ENCODE peak calls at places on chromosomes 3 and 15, in five cellular contexts. A, Y, N, W and D are unnamed samples.

GRCh38 chr15:83697716-83698115 is 43.8 kb downstream of the ADAMTSL3 start:
- DNase-seq in Y (no peak), A (no peak), W (no peak), N (no peak), D (no peak)

GRCh38 chr15:78035319-78035718 is 42.2 kb downstream of the TBC1D2B start:
- DNase-seq in W (peak), Y (no peak), A (no peak), N (no peak), D (peak)

GRCh38 chr15:55230051-55230670 is 33.4 kb upstream of the RSL24D1 start:
- DNase-seq in N (no peak), Y (no peak), A (no peak), W (no peak), D (no peak)

GRCh38 chr15:43184407-43185160 is 619 bp upstream of the CCNDBP1 start:
- DNase-seq in W (no peak), N (no peak), Y (no peak), A (no peak), D (no peak)

GRCh38 chr3:51371943-51372557 is 13.0 kb upstream of the MANF start:
- DNase-seq in N (no peak), A (peak), Y (no peak), W (no peak), D (no peak)

GRCh38 chr3:43296565-43296964 is 10.2 kb downstream of the SNRK start:
- DNase-seq in N (no peak), Y (no peak), A (no peak), W (peak), D (no peak)

GRCh38 chr3:11609481-11609880 is 34.2 kb downstream of the VGLL4 start:
- DNase-seq in N (no peak), W (no peak), Y (no peak), A (no peak), D (no peak)

GRCh38 chr3:37967252-37967881 is 23.2 kb upstream of the VILL start:
- DNase-seq in W (peak), Y (peak), A (peak), N (peak), D (peak)

GRCh38 chr3:14402304-14402811 is at the start of gene SLC6A6:
- DNase-seq in A (peak), Y (peak), N (peak), W (peak), D (peak)

GRCh38 chr3:63067999-63068645 is 192.9 kb upstream of the CADPS start:
- DNase-seq in A (peak), W (peak), N (no peak), Y (no peak), D (no peak)

GRCh38 chr3:139309880-139310279 is 33.9 kb upstream of the MRPS22 start:
- DNase-seq in Y (no peak), A (peak), N (no peak), W (no peak), D (no peak)

GRCh38 chr3:43620953-43621405 is 832 bp downstream of the ANO10 start:
- DNase-seq in Y (no peak), N (peak), A (no peak), W (no peak), D (no peak)

GRCh38 chr3:163735394-163735793 is 1342.9 kb downstream of the SI start:
- DNase-seq in A (no peak), W (no peak), Y (no peak), N (no peak), D (no peak)

GRCh38 chr3:7484636-7485035 is 623.7 kb downstream of the GRM7 start:
- DNase-seq in A (no peak), N (no peak), Y (no peak), W (no peak), D (no peak)

GRCh38 chr3:186519021-186519658 is 25.0 kb downstream of the CRYGS start:
- DNase-seq in N (no peak), A (no peak), Y (no peak), W (no peak), D (no peak)

GRCh38 chr3:62446337-62446940 is 73.1 kb upstream of the FEZF2 start:
- DNase-seq in A (no peak), Y (no peak), W (no peak), N (no peak), D (no peak)

GRCh38 chr15:48858401-48858800 is 19.5 kb upstream of the EID1 start:
- DNase-seq in A (no peak), Y (no peak), W (no peak), N (no peak), D (no peak)

GRCh38 chr3:126354776-126355175 is 2.4 kb downstream of the KLF15 start:
- DNase-seq in N (no peak), W (no peak), Y (peak), A (no peak), D (no peak)

GRCh38 chr15:89725064-89725463 is 26.0 kb downstream of the MESP1 start:
- DNase-seq in N (no peak), Y (no peak), A (no peak), W (no peak), D (no peak)

GRCh38 chr3:31116651-31117050 is 222.2 kb upstream of the GADL1 start:
- DNase-seq in A (no peak), N (no peak), Y (no peak), W (no peak), D (no peak)

GRCh38 chr3:53303957-53304356 is 43.4 kb downstream of the DCP1A start:
- DNase-seq in N (no peak), Y (no peak), W (no peak), A (peak), D (no peak)

GRCh38 chr15:70142322-70143191 is 44.8 kb upstream of the TLE3 start:
- DNase-seq in Y (no peak), N (no peak), A (no peak), W (peak), D (no peak)

GRCh38 chr15:96337991-96338771 is 7.7 kb downstream of the NR2F2 start:
- DNase-seq in W (no peak), Y (no peak), A (no peak), N (no peak), D (no peak)

GRCh38 chr3:71127463-71128243 is 455.9 kb downstream of the FOXP1 start:
- DNase-seq in N (no peak), A (no peak), W (no peak), Y (no peak), D (no peak)

GRCh38 chr3:194928183-194928736 is 242.6 kb downstream of the FAM43A start:
- DNase-seq in A (no peak), Y (no peak), N (no peak), W (no peak), D (no peak)

GRCh38 chr3:48013288-48013980 is 2.8 kb downstream of the MAP4 start:
- DNase-seq in A (no peak), W (peak), Y (peak), N (no peak), D (no peak)

GRCh38 chr15:101807345-101807945 is 4.1 kb downstream of the OR4F6 start:
- DNase-seq in A (no peak), Y (no peak), N (no peak), W (no peak), D (no peak)

GRCh38 chr3:42667523-42668402 is 14.3 kb downstream of the ZBTB47 start:
- DNase-seq in Y (peak), A (no peak), N (no peak), W (no peak), D (no peak)

GRCh38 chr15:25600751-25601150 is 161.9 kb upstream of the UBE3A start:
- DNase-seq in W (no peak), N (no peak), Y (no peak), A (no peak), D (no peak)

GRCh38 chr15:35139822-35140221 is 54.7 kb upstream of the NANOGP8 start:
- DNase-seq in N (no peak), A (no peak), Y (no peak), W (no peak), D (no peak)

GRCh38 chr3:185837409-185837808 is 12.6 kb upstream of the IGF2BP2 start:
- DNase-seq in A (no peak), Y (no peak), W (no peak), N (no peak), D (no peak)

GRCh38 chr15:48683991-48684765 is 38.7 kb upstream of the FBN1 start:
- DNase-seq in Y (no peak), W (no peak), A (no peak), N (no peak), D (peak)

GRCh38 chr15:33722005-33722672 is 246.2 kb upstream of the CHRM5 start:
- DNase-seq in Y (no peak), A (no peak), N (no peak), W (no peak), D (no peak)

GRCh38 chr3:45896956-45897355 is 10.6 kb downstream of the CCR9 start:
- DNase-seq in N (no peak), W (no peak), Y (no peak), A (no peak), D (no peak)

GRCh38 chr15:62644216-62644873 is 398.2 kb upstream of the TPM1 start:
- DNase-seq in N (no peak), A (no peak), Y (no peak), W (no peak), D (no peak)

DNA sequence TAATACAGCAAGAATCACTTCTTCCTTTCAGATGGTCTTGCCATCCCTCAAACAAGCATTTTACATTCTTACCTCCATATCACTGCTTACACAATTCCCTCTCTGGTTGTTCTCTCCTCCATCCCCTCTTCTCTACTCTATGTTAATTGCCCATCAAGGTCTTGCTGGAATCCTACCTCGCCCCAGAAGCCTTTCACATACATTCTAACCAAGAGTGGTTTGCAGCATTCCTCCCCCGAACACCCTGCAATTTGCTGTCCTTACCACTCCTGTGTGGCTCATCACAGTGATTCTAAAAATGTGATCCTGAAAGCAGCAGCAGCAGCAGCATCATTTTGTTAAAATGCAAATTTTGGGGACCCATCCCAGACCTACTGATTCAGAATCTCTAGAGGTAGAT is 30.6 kb downstream of the TNIK start:
- DNase-seq in W (no peak), Y (no peak), N (no peak), A (no peak), D (no peak)
- TF ChIP-seq POLR2A in W (no peak), Y (no peak), N (no peak), A (no peak), D (no peak)

GRCh38 chr3:72447059-72447946 is 400.9 kb downstream of the SHQ1 start:
- DNase-seq in N (peak), A (peak), W (peak), Y (peak), D (peak)
- TF ChIP-seq POLR2A in N (peak), A (peak), W (no peak), Y (no peak), D (peak)

GRCh38 chr3:148625991-148626390 is 71.7 kb upstream of the AGTR1 start:
- DNase-seq in W (no peak), Y (no peak), A (no peak), N (no peak), D (no peak)

GRCh38 chr3:148631124-148631903 is 66.4 kb upstream of the AGTR1 start:
- DNase-seq in Y (no peak), A (no peak), N (no peak), W (no peak), D (no peak)

GRCh38 chr3:148625145-148625736 is 72.5 kb upstream of the AGTR1 start:
- DNase-seq in N (no peak), A (no peak), W (no peak), Y (no peak), D (no peak)

GRCh38 chr3:148629006-148629405 is 68.7 kb upstream of the AGTR1 start:
- DNase-seq in W (no peak), Y (no peak), A (no peak), N (no peak), D (no peak)
- TF ChIP-seq POLR2A in W (no peak), Y (no peak), A (no peak), N (no peak), D (no peak)

DNA sequence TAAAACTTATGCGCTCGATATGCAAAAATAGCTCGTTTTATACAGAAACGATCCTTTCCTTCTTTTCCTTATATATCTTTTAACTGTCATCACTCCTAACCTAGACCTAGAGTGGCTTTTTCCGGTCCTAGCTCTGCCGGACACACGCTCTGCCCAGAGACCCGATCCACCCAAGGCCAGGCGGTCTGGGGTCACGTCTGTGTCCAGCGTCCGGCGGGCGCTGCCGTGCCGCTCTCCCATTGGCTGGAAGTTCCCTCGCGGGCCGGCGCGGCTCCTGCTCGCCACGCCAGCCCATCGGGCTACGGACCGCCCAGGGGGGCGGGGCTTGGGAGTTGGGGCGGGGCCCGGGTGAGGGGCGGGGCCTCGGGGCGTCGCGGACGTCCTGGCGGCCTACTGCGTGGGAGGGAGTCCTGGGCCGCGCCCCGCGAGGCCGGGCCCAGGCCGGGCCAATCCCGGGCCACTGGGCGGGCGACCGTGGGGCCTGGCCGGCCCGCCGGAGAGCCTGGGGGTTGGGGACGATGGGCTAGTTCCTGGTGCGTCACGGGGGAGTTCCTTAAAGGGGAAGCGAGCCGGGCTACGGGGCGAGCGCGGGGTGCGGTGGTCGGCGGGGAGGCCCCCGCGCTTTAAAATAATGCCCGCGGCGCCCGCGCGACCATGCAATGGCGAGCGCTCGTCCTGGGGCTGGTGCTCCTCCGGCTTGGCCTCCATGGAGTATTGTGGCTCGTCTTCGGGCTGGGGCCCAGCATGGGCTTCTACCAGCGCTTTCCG is at the start of gene EDEM1:
- DNase-seq in N (peak), W (peak), Y (peak), A (peak), D (peak)
- TF ChIP-seq POLR2A in N (peak), W (peak), Y (peak), A (peak), D (peak)

DNA sequence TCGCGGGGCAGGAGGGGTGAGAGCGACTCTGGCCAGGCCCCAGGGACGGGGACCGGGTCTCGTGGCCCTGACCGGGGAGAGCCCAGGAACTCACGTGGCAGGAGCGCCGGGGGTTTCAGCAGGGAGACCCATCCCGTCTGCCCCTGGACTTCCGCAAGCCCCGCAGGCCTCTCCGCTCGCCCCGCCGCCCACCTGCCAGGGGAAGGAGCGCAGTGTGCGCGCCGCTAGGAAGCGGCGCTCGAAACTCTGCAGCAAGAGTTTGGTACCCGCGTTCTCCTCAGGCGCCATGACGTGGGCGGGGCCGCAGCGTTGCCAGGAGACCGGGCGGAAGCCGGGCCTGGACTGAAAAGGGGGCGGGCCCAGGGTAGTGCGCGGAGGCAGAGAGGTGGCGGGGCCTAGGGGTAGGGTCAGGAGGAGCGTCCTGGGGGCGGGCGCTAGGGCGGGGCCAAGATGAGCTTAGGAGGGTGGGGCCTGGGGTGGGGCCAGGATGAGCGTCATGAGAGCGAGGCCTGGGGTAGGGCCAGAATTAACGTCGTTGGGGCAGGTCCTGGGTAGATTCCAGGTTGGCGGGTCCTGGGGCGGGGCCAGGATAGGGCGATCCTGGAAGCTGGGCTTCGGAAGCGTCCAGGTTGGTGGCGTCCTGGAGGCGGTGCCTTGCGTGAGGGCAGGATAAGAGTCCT is 29.7 kb downstream of the ALG1L2 start:
- DNase-seq in A (peak), W (peak), N (peak), Y (peak), D (peak)
- TF ChIP-seq POLR2A in A (no peak), W (no peak), N (peak), Y (no peak), D (no peak)

GRCh38 chr15:41957021-41957897 is 15.1 kb downstream of the EHD4 start:
- DNase-seq in W (no peak), A (no peak), N (no peak), Y (no peak), D (no peak)
- TF ChIP-seq POLR2A in W (no peak), A (no peak), N (no peak), Y (no peak), D (no peak)

GRCh38 chr3:123584284-123584987 is 417 bp downstream of the HACD2 start:
- DNase-seq in A (peak), Y (peak), N (peak), W (peak), D (peak)

GRCh38 chr3:123586131-123586530 is 1.3 kb upstream of the HACD2 start:
- DNase-seq in A (peak), N (peak), Y (no peak), W (no peak), D (no peak)

GRCh38 chr3:123586966-123587365 is 2.1 kb upstream of the HACD2 start:
- DNase-seq in W (no peak), A (no peak), Y (no peak), N (no peak), D (no peak)

GRCh38 chr3:123583563-123583962 is 1.3 kb downstream of the HACD2 start:
- DNase-seq in W (no peak), N (no peak), A (no peak), Y (no peak), D (no peak)

DNA sequence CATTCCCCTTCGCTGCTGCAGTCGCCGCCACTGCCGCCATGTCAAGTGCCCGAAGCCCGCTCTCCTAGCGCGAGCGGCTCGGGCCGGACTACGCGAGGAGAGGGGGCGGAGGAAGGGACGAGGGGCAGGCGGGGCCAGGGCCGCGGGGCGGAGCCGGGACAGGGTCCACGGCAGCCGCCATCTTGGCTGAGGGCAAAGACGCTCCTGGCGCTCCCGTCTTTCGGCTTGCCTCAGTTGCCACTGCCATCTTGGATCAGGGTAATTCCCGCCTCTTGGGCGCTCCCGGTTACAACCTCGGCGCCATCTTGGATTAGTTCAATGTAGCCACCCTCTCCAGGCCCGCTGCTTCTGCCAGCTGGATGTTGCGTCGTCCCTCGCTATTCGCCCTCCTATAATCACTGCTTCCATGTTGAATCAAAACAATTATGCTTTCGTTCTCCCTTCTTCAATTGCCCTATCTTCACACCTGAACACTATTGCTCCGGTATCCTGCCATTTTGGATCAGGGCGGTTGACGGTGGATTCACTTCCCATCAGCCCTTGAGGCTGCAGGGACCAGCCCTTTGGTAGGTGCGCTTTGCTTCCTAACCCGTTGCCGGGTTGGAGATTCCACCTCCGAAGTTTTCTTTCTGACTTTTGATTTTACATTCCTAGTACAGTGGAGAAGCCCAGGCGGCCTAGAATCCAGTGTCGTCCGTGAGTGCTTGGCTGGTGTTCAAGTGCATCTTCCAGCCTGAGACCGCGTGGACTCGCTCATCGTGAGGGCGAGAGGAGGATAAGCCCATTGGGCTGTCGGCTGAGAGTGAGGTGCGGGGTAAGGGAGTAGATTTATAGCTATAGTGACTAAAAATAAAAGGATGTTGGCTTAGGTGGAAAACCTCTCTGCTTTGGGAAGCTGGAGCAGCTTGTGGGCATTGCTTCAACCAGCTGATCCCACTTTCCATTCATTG is at the start of gene HACD2:
- DNase-seq in A (peak), Y (peak), W (peak), N (peak), D (peak)
- TF ChIP-seq POLR2A in A (no peak), Y (peak), W (no peak), N (peak), D (peak)